ENCODE peak calls at places on chromosomes 4 and X, in five cellular contexts. One of them, this sample, is unnamed.

GRCh38 chrX:108947205-108947604 is 210.8 kb upstream of the IRS4 start:
- DNase-seq in HEK293T: no peak
- DNase-seq in smooth muscle cell of the brain vasculature: no peak
- DNase-seq in hepatocyte: no peak
- DNase-seq in nucleus accumbens: no peak
- DNase-seq in this sample: no peak

GRCh38 chr4:75513529-75514130 is 573 bp downstream of the RCHY1 start:
- DNase-seq in nucleus accumbens: no peak
- DNase-seq in HEK293T: no peak
- DNase-seq in hepatocyte: peak
- DNase-seq in smooth muscle cell of the brain vasculature: no peak
- DNase-seq in this sample: no peak

GRCh38 chr4:130029442-130029841 is 933.5 kb downstream of the C4orf33 start:
- DNase-seq in smooth muscle cell of the brain vasculature: no peak
- DNase-seq in nucleus accumbens: no peak
- DNase-seq in hepatocyte: no peak
- DNase-seq in HEK293T: no peak
- DNase-seq in this sample: no peak

GRCh38 chrX:97374266-97374665 is 490.6 kb downstream of the RPA4 start:
- DNase-seq in HEK293T: no peak
- DNase-seq in hepatocyte: no peak
- DNase-seq in nucleus accumbens: no peak
- DNase-seq in smooth muscle cell of the brain vasculature: no peak
- DNase-seq in this sample: no peak

GRCh38 chrX:45712067-45712466 is 511.4 kb upstream of the DIPK2B start:
- DNase-seq in HEK293T: no peak
- DNase-seq in smooth muscle cell of the brain vasculature: no peak
- DNase-seq in nucleus accumbens: no peak
- DNase-seq in hepatocyte: no peak
- DNase-seq in this sample: no peak

GRCh38 chr4:48813984-48814383 is 16.9 kb upstream of the OCIAD1 start:
- DNase-seq in HEK293T: no peak
- DNase-seq in nucleus accumbens: no peak
- DNase-seq in smooth muscle cell of the brain vasculature: no peak
- DNase-seq in hepatocyte: no peak
- DNase-seq in this sample: no peak

GRCh38 chr4:27003602-27004238 is 143.1 kb downstream of the STIM2 start:
- DNase-seq in smooth muscle cell of the brain vasculature: no peak
- DNase-seq in hepatocyte: no peak
- DNase-seq in HEK293T: no peak
- DNase-seq in nucleus accumbens: no peak
- DNase-seq in this sample: no peak

GRCh38 chrX:69066966-69067525 is 98.2 kb downstream of the PJA1 start:
- DNase-seq in nucleus accumbens: no peak
- DNase-seq in hepatocyte: no peak
- DNase-seq in smooth muscle cell of the brain vasculature: no peak
- DNase-seq in HEK293T: no peak
- DNase-seq in this sample: no peak

GRCh38 chr4:25283948-25284347 is 28.6 kb upstream of the ZCCHC4 start:
- DNase-seq in HEK293T: no peak
- DNase-seq in smooth muscle cell of the brain vasculature: no peak
- DNase-seq in hepatocyte: no peak
- DNase-seq in nucleus accumbens: no peak
- DNase-seq in this sample: no peak

GRCh38 chrX:53728506-53728905 is 42.0 kb upstream of the HUWE1 start:
- DNase-seq in hepatocyte: no peak
- DNase-seq in smooth muscle cell of the brain vasculature: no peak
- DNase-seq in HEK293T: no peak
- DNase-seq in nucleus accumbens: no peak
- DNase-seq in this sample: no peak

GRCh38 chrX:22206781-22207180 is 65.9 kb upstream of the CBLL2 start:
- DNase-seq in smooth muscle cell of the brain vasculature: no peak
- DNase-seq in HEK293T: no peak
- DNase-seq in hepatocyte: no peak
- DNase-seq in nucleus accumbens: no peak
- DNase-seq in this sample: no peak

GRCh38 chr4:186190456-186191265 is 706 bp upstream of the CYP4V2 start:
- DNase-seq in hepatocyte: peak
- DNase-seq in smooth muscle cell of the brain vasculature: no peak
- DNase-seq in nucleus accumbens: no peak
- DNase-seq in HEK293T: peak
- DNase-seq in this sample: peak

GRCh38 chr4:67083496-67083895 is 461.8 kb downstream of the CENPC start:
- DNase-seq in hepatocyte: no peak
- DNase-seq in nucleus accumbens: no peak
- DNase-seq in smooth muscle cell of the brain vasculature: no peak
- DNase-seq in HEK293T: no peak
- DNase-seq in this sample: no peak

GRCh38 chr4:15674926-15675325 is 6.7 kb upstream of the FAM200B start:
- DNase-seq in smooth muscle cell of the brain vasculature: no peak
- DNase-seq in HEK293T: no peak
- DNase-seq in hepatocyte: no peak
- DNase-seq in nucleus accumbens: no peak
- DNase-seq in this sample: no peak

GRCh38 chr4:82851902-82852750 is 38.8 kb downstream of the SEC31A start:
- DNase-seq in smooth muscle cell of the brain vasculature: no peak
- DNase-seq in HEK293T: peak
- DNase-seq in hepatocyte: peak
- DNase-seq in nucleus accumbens: no peak
- DNase-seq in this sample: no peak

GRCh38 chrX:25288676-25289075 is 272.9 kb upstream of the ARX start:
- DNase-seq in HEK293T: no peak
- DNase-seq in hepatocyte: no peak
- DNase-seq in nucleus accumbens: no peak
- DNase-seq in smooth muscle cell of the brain vasculature: no peak
- DNase-seq in this sample: no peak

GRCh38 chrX:104913348-104913747 is 307.1 kb downstream of the TEX13A start:
- DNase-seq in hepatocyte: peak
- DNase-seq in HEK293T: peak
- DNase-seq in nucleus accumbens: no peak
- DNase-seq in smooth muscle cell of the brain vasculature: no peak
- DNase-seq in this sample: no peak

GRCh38 chr4:86846921-86847320 is 2.3 kb downstream of the SLC10A6 start:
- DNase-seq in HEK293T: no peak
- DNase-seq in nucleus accumbens: no peak
- DNase-seq in smooth muscle cell of the brain vasculature: no peak
- DNase-seq in hepatocyte: no peak
- DNase-seq in this sample: no peak

GRCh38 chr4:86482851-86483490 is 111.1 kb upstream of the PTPN13 start:
- DNase-seq in HEK293T: peak
- DNase-seq in smooth muscle cell of the brain vasculature: peak
- DNase-seq in hepatocyte: no peak
- DNase-seq in nucleus accumbens: no peak
- DNase-seq in this sample: no peak